ENCODE peak calls at places on chromosomes 11 and 22, in six cellular contexts. S is colonic mucosa, U is IMR-90, L is heart right ventricle, X is upper lobe of right lung, F is fibroblast of mammary gland. P is an unnamed sample.

GRCh38 chr11:65112551-65113360 is 1.1 kb downstream of the TM7SF2 start:
- DNase-seq in S (peak), U (peak), L (peak), X (peak), F (no peak), P (no peak)

GRCh38 chr22:21921184-21921721 is 31.4 kb downstream of the PPM1F start:
- DNase-seq in S (no peak), U (no peak), L (no peak), X (no peak), F (no peak), P (no peak)

GRCh38 chr22:27874756-27875155 is 44.3 kb downstream of the PITPNB start:
- DNase-seq in S (no peak), U (no peak), L (no peak), X (no peak), F (no peak), P (no peak)

GRCh38 chr11:102204174-102204573 is 93.9 kb downstream of the YAP1 start:
- DNase-seq in S (no peak), U (no peak), L (no peak), X (no peak), F (peak), P (no peak)

GRCh38 chr11:47507016-47507631 is 45.8 kb downstream of the CELF1 start:
- DNase-seq in S (no peak), U (no peak), L (no peak), X (no peak), F (peak), P (no peak)

GRCh38 chr11:6544921-6545850 is 48.1 kb downstream of the DNHD1 start:
- DNase-seq in S (no peak), U (peak), L (no peak), X (peak), F (peak), P (no peak)

GRCh38 chr22:49305215-49305965 is 522.3 kb downstream of the BRD1 start:
- DNase-seq in S (peak), U (no peak), L (peak), X (peak), F (peak), P (no peak)

GRCh38 chr11:86241956-86242525 is 2.5 kb upstream of the EED start:
- DNase-seq in S (no peak), U (no peak), L (no peak), X (no peak), F (no peak), P (no peak)

GRCh38 chr22:42443240-42444059 is 11.2 kb upstream of the NFAM1 start:
- DNase-seq in S (no peak), U (no peak), L (no peak), X (no peak), F (no peak), P (no peak)

GRCh38 chr22:50612715-50613221 is 12.2 kb downstream of the MAPK8IP2 start:
- DNase-seq in S (peak), U (no peak), L (no peak), X (no peak), F (no peak), P (no peak)

GRCh38 chr11:126352934-126353801 is 2.3 kb upstream of the ST3GAL4 start:
- DNase-seq in S (no peak), U (peak), L (no peak), X (no peak), F (peak), P (peak)

GRCh38 chr22:30694638-30695350 is at the start of gene OSBP2:
- DNase-seq in S (peak), U (no peak), L (peak), X (peak), F (no peak), P (no peak)

GRCh38 chr22:21855715-21856114 is 11.7 kb downstream of the MAPK1 start:
- DNase-seq in S (no peak), U (no peak), L (no peak), X (no peak), F (no peak), P (no peak)

GRCh38 chr11:96265236-96265737 is 77.7 kb downstream of the MAML2 start:
- DNase-seq in S (no peak), U (no peak), L (no peak), X (no peak), F (no peak), P (no peak)

GRCh38 chr22:41798736-41799135 is 1.7 kb upstream of the CCDC134 start:
- DNase-seq in S (no peak), U (no peak), L (no peak), X (no peak), F (no peak), P (no peak)

GRCh38 chr11:109808569-109808968 is 284.6 kb upstream of the ZC3H12C start:
- DNase-seq in S (no peak), U (peak), L (no peak), X (no peak), F (peak), P (no peak)

GRCh38 chr11:18578975-18579598 is 9.4 kb downstream of the UEVLD start:
- DNase-seq in S (peak), U (no peak), L (no peak), X (no peak), F (no peak), P (no peak)

GRCh38 chr11:125464266-125464662 is 31.8 kb downstream of the FEZ1 start:
- DNase-seq in S (no peak), U (peak), L (no peak), X (no peak), F (peak), P (no peak)

GRCh38 chr11:47412152-47412746 is 3.9 kb downstream of the SLC39A13 start:
- DNase-seq in S (peak), U (peak), L (no peak), X (peak), F (peak), P (no peak)

GRCh38 chr11:45860764-45861510 is 13.7 kb downstream of the CRY2 start:
- DNase-seq in S (no peak), U (no peak), L (no peak), X (no peak), F (no peak), P (no peak)

GRCh38 chr11:20873054-20873453 is 203.7 kb downstream of the NELL1 start:
- DNase-seq in S (no peak), U (no peak), L (no peak), X (no peak), F (no peak), P (no peak)

GRCh38 chr11:115408036-115408911 is 95.9 kb downstream of the CADM1 start:
- DNase-seq in S (no peak), U (peak), L (no peak), X (no peak), F (no peak), P (peak)

GRCh38 chr22:25777870-25778269 is 35.9 kb downstream of the MYO18B start:
- DNase-seq in S (peak), U (peak), L (no peak), X (no peak), F (peak), P (no peak)

GRCh38 chr11:2093575-2094353 is 45.4 kb downstream of the IGF2 start:
- DNase-seq in S (no peak), U (no peak), L (peak), X (peak), F (peak), P (no peak)

DNA sequence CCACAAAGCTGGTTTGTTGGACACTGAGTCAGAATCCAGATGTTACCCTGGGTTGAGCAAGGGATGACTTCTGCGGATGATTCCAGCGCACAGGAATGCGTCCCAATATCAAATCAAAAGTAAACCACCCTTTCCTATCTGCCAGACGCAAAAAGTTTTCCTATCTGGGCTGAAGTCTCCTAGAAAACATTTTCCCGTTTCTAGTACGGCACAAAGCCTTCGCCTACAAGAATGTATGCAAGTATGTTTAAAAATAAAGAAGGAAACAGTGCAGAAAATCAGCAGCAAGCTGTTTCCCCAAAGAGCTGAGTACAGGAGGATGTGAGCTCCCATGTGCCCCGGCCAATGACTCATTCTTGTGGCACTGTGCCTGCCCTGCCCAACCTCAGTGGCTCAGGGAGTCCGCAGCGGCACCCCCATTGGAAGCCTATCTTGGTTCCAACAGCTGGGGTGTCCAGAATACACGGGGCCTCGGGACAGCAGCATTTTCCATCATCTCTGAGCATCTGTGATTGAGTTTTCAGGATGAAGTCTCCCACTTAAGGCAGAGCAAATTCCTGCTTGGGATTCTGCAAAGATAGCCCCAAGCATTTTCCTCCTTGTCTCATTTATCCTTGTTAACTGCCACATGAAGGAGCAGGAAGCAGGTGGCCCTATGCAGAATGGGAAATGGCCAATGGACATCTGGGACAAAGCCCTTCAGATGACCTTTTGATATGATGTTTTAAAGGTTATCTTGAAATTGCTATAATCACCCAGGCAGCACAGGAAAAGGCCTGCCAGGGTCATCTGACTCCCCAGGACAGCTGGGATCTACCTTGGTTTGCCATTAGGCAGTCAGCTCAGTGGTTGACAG is 17.5 kb downstream of the KCNJ5 start:
- DNase-seq in S (peak), U (peak), L (peak), X (no peak), F (peak), P (no peak)
- H3K4me3 ChIP-seq in S (no peak), U (no peak), L (no peak), X (no peak), F (peak), P (no peak)

GRCh38 chr22:46568102-46568809 is 30.8 kb upstream of the CELSR1 start:
- DNase-seq in S (no peak), U (no peak), L (no peak), X (no peak), F (no peak), P (no peak)
- TF ChIP-seq CTCF in S (no peak), U (no peak), L (no peak), X (no peak), F (no peak), P (peak)

GRCh38 chr11:43311791-43312607 is at the start of gene API5:
- DNase-seq in S (peak), U (peak), L (peak), X (peak), F (peak), P (peak)
- H3K4me3 ChIP-seq in S (peak), U (peak), L (peak), X (peak), F (peak), P (peak)

GRCh38 chr11:44325698-44326097 is 15.8 kb upstream of the ALX4 start:
- DNase-seq in S (no peak), U (no peak), L (no peak), X (no peak), F (no peak), P (no peak)

GRCh38 chr11:44324787-44325525 is 15.0 kb upstream of the ALX4 start:
- DNase-seq in S (no peak), U (no peak), L (no peak), X (peak), F (no peak), P (no peak)

GRCh38 chr11:44327730-44328691 is 18.1 kb upstream of the ALX4 start:
- DNase-seq in S (no peak), U (no peak), L (no peak), X (peak), F (no peak), P (no peak)

GRCh38 chr11:44324222-44324621 is 14.3 kb upstream of the ALX4 start:
- DNase-seq in S (no peak), U (no peak), L (no peak), X (no peak), F (no peak), P (no peak)

GRCh38 chr11:44326615-44327475 is 16.9 kb upstream of the ALX4 start:
- DNase-seq in S (no peak), U (no peak), L (no peak), X (peak), F (peak), P (no peak)
- TF ChIP-seq CTCF in S (no peak), U (peak), L (no peak), X (no peak), F (no peak), P (peak)

DNA sequence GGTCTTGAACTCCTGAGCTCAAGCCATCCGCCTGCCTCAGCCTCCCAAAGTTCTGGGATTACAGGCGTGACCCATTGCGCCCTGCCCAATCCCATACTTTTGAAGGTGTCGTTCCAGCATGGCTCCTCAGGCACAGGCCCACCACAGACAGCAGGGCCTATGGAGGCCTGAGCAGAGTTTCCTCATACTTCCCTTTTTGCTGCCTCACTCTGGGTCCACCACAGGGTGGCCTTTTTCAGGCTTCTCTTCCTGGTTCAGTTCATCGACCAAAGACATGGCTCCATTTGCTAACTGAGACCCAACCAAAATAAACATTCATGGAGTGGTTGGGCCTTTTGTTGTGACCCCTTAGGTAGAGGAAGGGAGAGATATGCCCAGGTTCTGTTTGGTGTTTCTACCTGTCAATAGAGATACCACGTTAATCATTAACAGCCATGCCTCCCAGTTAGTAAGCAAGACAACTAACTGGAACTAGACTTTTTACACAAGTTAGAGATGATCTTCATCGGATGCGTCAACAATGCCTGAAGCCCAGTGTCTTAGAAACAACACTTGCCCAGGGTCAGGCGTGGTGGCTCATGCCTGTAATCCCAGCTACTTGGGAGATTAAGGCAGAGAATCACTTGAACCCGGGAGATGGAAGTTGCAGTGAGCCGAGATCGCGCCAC is 35.1 kb downstream of the TRIOBP start:
- DNase-seq in S (peak), U (no peak), L (no peak), X (no peak), F (no peak), P (no peak)
- H3K4me3 ChIP-seq in S (no peak), U (no peak), L (no peak), X (no peak), F (no peak), P (no peak)

DNA sequence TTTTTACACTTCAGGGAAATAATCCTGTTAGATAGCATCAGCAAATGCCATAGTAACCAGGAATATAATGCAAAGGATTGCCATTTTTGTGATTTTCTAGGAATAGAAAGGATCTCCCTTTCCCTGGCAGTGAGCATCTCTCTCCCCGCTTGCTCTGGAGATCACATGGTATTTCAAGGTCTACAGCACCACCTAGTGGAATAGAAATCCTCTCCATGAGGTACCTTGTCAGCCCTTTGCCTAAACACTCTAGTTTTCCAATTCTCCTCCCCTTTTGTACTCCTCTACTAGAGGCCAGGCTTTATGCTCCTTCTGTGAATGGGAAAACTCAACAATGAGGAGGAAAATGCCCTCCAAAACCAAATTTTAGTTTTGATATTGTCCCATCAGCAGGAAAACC is 78.4 kb downstream of the XRRA1 start:
- DNase-seq in S (no peak), U (peak), L (no peak), X (no peak), F (peak), P (no peak)
- TF ChIP-seq CTCF in S (no peak), U (peak), L (peak), X (peak), F (peak), P (peak)

DNA sequence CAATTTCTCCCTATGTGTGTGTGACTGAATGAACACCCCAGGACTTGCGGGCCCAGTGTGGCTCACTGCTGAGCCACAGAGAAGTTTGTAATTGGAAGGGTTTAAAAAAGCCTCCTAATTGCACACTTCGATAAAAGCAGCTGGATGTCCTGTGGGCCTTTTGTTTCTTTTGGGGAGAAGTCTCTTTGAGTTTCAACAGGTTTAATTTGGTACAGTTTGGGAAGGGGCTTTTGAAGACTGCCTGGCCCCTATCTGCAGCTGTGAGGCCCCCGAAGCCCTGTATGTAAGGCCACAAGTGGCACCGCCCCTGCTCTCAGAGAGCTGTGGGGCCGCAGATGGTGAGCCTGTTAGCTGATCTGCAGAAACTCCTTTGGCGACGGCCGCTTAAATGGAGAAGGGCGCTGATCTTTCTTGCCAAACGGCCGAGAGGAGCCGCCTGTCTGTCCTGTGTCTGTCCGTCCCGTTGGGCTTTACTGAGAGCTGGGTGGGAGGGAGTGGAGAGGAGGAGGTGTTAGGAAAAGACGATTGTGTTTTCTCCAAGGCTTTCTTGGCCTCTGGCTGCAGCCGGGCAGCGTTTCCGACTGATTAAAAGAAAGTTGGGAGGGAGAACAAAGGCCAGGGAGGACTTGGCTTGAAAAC is 2.1 kb downstream of the FBLN1 start:
- DNase-seq in S (no peak), U (peak), L (no peak), X (no peak), F (no peak), P (no peak)
- H3K4me3 ChIP-seq in S (peak), U (peak), L (peak), X (peak), F (peak), P (peak)

GRCh38 chr11:120940297-120940847 is 83.5 kb upstream of the TBCEL start:
- DNase-seq in S (no peak), U (peak), L (no peak), X (peak), F (no peak), P (no peak)

GRCh38 chr11:120950880-120951279 is 73.0 kb upstream of the TBCEL start:
- DNase-seq in S (no peak), U (no peak), L (no peak), X (no peak), F (no peak), P (no peak)

GRCh38 chr11:120942701-120943100 is 81.2 kb upstream of the TBCEL start:
- DNase-seq in S (no peak), U (no peak), L (no peak), X (no peak), F (no peak), P (no peak)

GRCh38 chr11:120941000-120941399 is 82.9 kb upstream of the TBCEL start:
- DNase-seq in S (no peak), U (no peak), L (no peak), X (peak), F (no peak), P (no peak)

GRCh38 chr11:120945042-120945441 is 78.9 kb upstream of the TBCEL start:
- DNase-seq in S (no peak), U (no peak), L (no peak), X (peak), F (no peak), P (no peak)
- TF ChIP-seq CTCF in S (no peak), U (peak), L (peak), X (no peak), F (peak), P (peak)

GRCh38 chr22:44497218-44497903 is 672 bp downstream of the RTL6 start:
- DNase-seq in S (no peak), U (peak), L (peak), X (peak), F (peak), P (no peak)
- H3K4me3 ChIP-seq in S (peak), U (peak), L (peak), X (peak), F (peak), P (peak)

GRCh38 chr22:39597236-39597869 is 26.8 kb downstream of the CACNA1I start:
- DNase-seq in S (no peak), U (no peak), L (no peak), X (no peak), F (no peak), P (no peak)

GRCh38 chr22:39603345-39603744 is 32.8 kb downstream of the CACNA1I start:
- DNase-seq in S (no peak), U (no peak), L (no peak), X (no peak), F (no peak), P (no peak)

GRCh38 chr22:39598017-39598965 is 27.7 kb downstream of the CACNA1I start:
- DNase-seq in S (peak), U (no peak), L (no peak), X (peak), F (no peak), P (no peak)

GRCh38 chr22:39600491-39601179 is 30.1 kb downstream of the CACNA1I start:
- DNase-seq in S (no peak), U (no peak), L (no peak), X (no peak), F (no peak), P (no peak)

GRCh38 chr22:39601180-39601535 is 30.6 kb downstream of the CACNA1I start:
- DNase-seq in S (no peak), U (no peak), L (no peak), X (no peak), F (no peak), P (no peak)
- TF ChIP-seq CTCF in S (no peak), U (no peak), L (no peak), X (no peak), F (no peak), P (no peak)